ENCODE peak calls at places on chromosome 10, in seven cellular contexts. R, S, T, O, E, B and X are unnamed samples.

GRCh38 chr10:69896601-69897000 is 94.9 kb downstream of the COL13A1 start:
- DNase-seq in E (no peak), O (no peak), R (no peak), T (no peak), B (no peak), S (no peak), X (no peak)

GRCh38 chr10:101782811-101783735 is at the start of gene NPM3:
- DNase-seq in S (peak), B (peak), E (peak), O (peak), R (peak), T (peak), X (peak)

GRCh38 chr10:72783290-72783689 is 91.3 kb downstream of the MCU start:
- DNase-seq in T (no peak), S (no peak), E (no peak), R (no peak), O (no peak), B (no peak), X (no peak)

GRCh38 chr10:113020838-113021237 is 70.8 kb downstream of the TCF7L2 start:
- DNase-seq in S (peak), O (no peak), E (peak), R (no peak), B (peak), T (no peak), X (no peak)

GRCh38 chr10:132165416-132165980 is 21.2 kb upstream of the DPYSL4 start:
- DNase-seq in B (no peak), T (no peak), S (no peak), E (no peak), R (no peak), O (no peak), X (no peak)

GRCh38 chr10:124701881-124702656 is 42.1 kb downstream of the FAM53B start:
- DNase-seq in O (no peak), E (no peak), B (no peak), T (no peak), R (peak), S (no peak), X (no peak)

GRCh38 chr10:118564652-118565051 is 30.8 kb downstream of the PRLHR start:
- DNase-seq in T (peak), O (no peak), E (no peak), B (no peak), R (no peak), S (no peak), X (no peak)

GRCh38 chr10:91887075-91887899 is 22.0 kb downstream of the FGFBP3 start:
- DNase-seq in O (peak), T (peak), B (no peak), E (no peak), R (peak), S (peak), X (no peak)

GRCh38 chr10:21760332-21760731 is 226.3 kb downstream of the MLLT10 start:
- DNase-seq in T (no peak), E (no peak), R (no peak), B (no peak), S (no peak), O (no peak), X (no peak)

GRCh38 chr10:15316144-15316543 is 54.9 kb downstream of the FAM171A1 start:
- DNase-seq in S (peak), T (no peak), E (no peak), B (peak), O (no peak), R (no peak), X (no peak)

GRCh38 chr10:113982745-113983144 is 60.9 kb upstream of the ADRB1 start:
- DNase-seq in T (no peak), E (no peak), R (no peak), O (no peak), S (peak), B (peak), X (peak)

GRCh38 chr10:130721971-130722370 is 585.8 kb downstream of the GLRX3 start:
- DNase-seq in R (no peak), E (no peak), O (no peak), T (no peak), S (no peak), B (no peak), X (no peak)

GRCh38 chr10:121448768-121449456 is 149.3 kb downstream of the FGFR2 start:
- DNase-seq in O (no peak), R (no peak), T (no peak), S (no peak), E (no peak), B (no peak), X (no peak)

GRCh38 chr10:71927669-71928592 is 36.3 kb upstream of the CHST3 start:
- DNase-seq in T (peak), O (no peak), R (no peak), E (no peak), S (no peak), B (no peak), X (no peak)

GRCh38 chr10:80457554-80458262 is 3.6 kb downstream of the TSPAN14 start:
- DNase-seq in S (peak), T (no peak), R (no peak), B (peak), E (no peak), O (no peak), X (no peak)

GRCh38 chr10:85671530-85671929 is 695.1 kb downstream of the GRID1 start:
- DNase-seq in R (no peak), O (no peak), B (no peak), T (no peak), E (no peak), S (no peak), X (no peak)

GRCh38 chr10:23331567-23332290 is 12.9 kb downstream of the C10orf67 start:
- DNase-seq in E (no peak), R (no peak), S (no peak), B (no peak), O (no peak), T (peak), X (no peak)

GRCh38 chr10:48768451-48768766 is 83.7 kb downstream of the WDFY4 start:
- DNase-seq in B (no peak), T (no peak), S (no peak), O (no peak), E (no peak), R (no peak), X (no peak)

GRCh38 chr10:71218833-71219120 is 6.4 kb downstream of the UNC5B start:
- DNase-seq in E (no peak), S (no peak), B (no peak), O (no peak), R (no peak), T (no peak), X (no peak)

GRCh38 chr10:133030126-133030525 is 57.6 kb upstream of the ADGRA1 start:
- DNase-seq in O (no peak), S (no peak), R (no peak), B (no peak), E (no peak), T (no peak), X (no peak)

GRCh38 chr10:111522551-111522950 is 445.7 kb downstream of the ADRA2A start:
- DNase-seq in S (no peak), T (no peak), B (no peak), O (no peak), E (no peak), R (no peak), X (no peak)

GRCh38 chr10:48554668-48555067 is 50.2 kb downstream of the ARHGAP22 start:
- DNase-seq in E (no peak), S (no peak), O (no peak), R (no peak), T (no peak), B (no peak), X (no peak)

GRCh38 chr10:86389441-86390193 is 23.0 kb upstream of the GRID1 start:
- DNase-seq in R (peak), B (no peak), S (peak), T (no peak), O (no peak), E (no peak), X (peak)

GRCh38 chr10:43390791-43391190 is 18.2 kb downstream of the HNRNPF start:
- DNase-seq in S (peak), R (no peak), O (no peak), B (no peak), E (no peak), T (peak), X (no peak)

GRCh38 chr10:101817542-101818118 is 614 bp downstream of the OGA start:
- DNase-seq in E (no peak), T (peak), B (no peak), S (peak), R (peak), O (no peak), X (peak)

GRCh38 chr10:14625210-14625621 is 149.5 kb downstream of the FAM107B start:
- DNase-seq in O (no peak), R (no peak), B (no peak), E (peak), S (no peak), T (no peak), X (no peak)

GRCh38 chr10:132604686-132605085 is 67.1 kb downstream of the INPP5A start:
- DNase-seq in O (no peak), E (no peak), S (no peak), B (no peak), T (no peak), R (no peak), X (no peak)

GRCh38 chr10:52653221-52653501 is 119.4 kb downstream of the MBL2 start:
- DNase-seq in B (no peak), R (no peak), O (no peak), T (no peak), E (no peak), S (no peak), X (no peak)

GRCh38 chr10:49081532-49082275 is 33.6 kb downstream of the VSTM4 start:
- DNase-seq in E (peak), B (no peak), T (no peak), R (no peak), S (no peak), O (no peak), X (peak)

GRCh38 chr10:130770018-130770630 is 541.4 kb downstream of the TCERG1L start:
- DNase-seq in O (no peak), S (no peak), B (no peak), E (no peak), T (no peak), R (no peak), X (no peak)

GRCh38 chr10:62093863-62094291 is 174.8 kb downstream of the RTKN2 start:
- DNase-seq in R (no peak), T (peak), O (no peak), S (no peak), B (no peak), E (no peak), X (no peak)

GRCh38 chr10:10141983-10142382 is 875.7 kb upstream of the CELF2 start:
- DNase-seq in T (no peak), R (no peak), E (no peak), B (no peak), O (no peak), S (no peak), X (no peak)

GRCh38 chr10:101031796-101032636 is 982 bp downstream of the SFXN3 start:
- DNase-seq in R (peak), T (peak), S (peak), E (peak), B (peak), O (peak), X (peak)

GRCh38 chr10:31584789-31585406 is 265.9 kb downstream of the ZEB1 start:
- DNase-seq in B (no peak), E (no peak), T (no peak), R (no peak), O (no peak), S (no peak), X (no peak)

GRCh38 chr10:126723226-126723625 is 52.7 kb upstream of the C10orf90 start:
- DNase-seq in E (no peak), B (no peak), R (no peak), O (no peak), S (no peak), T (no peak), X (no peak)

GRCh38 chr10:34581871-34582532 is 233.1 kb downstream of the PARD3 start:
- DNase-seq in B (no peak), S (no peak), T (peak), O (no peak), R (no peak), E (no peak), X (no peak)